ENCODE peak calls at places on chromosomes 5 and 9, in eight cellular contexts. P, M, Z, L, K, H, V and C are unnamed samples.

GRCh38 chr9:15403155-15403554 is 19.5 kb upstream of the SNAPC3 start:
- DNase-seq in P (no peak), M (no peak), Z (no peak), L (no peak), K (no peak), H (no peak), V (no peak), C (no peak)

GRCh38 chr5:32833127-32833526 is 122.0 kb downstream of the NPR3 start:
- DNase-seq in P (no peak), M (no peak), Z (no peak), L (no peak), K (no peak), H (no peak), V (no peak), C (no peak)

GRCh38 chr9:99720455-99721050 is 101.1 kb upstream of the NR4A3 start:
- DNase-seq in P (no peak), M (no peak), Z (no peak), L (no peak), K (no peak), H (no peak), V (peak; percentile 5), C (no peak)

GRCh38 chr9:125743687-125744428 is 3.3 kb upstream of the PBX3 start:
- DNase-seq in P (no peak), M (no peak), Z (no peak), L (no peak), K (no peak), H (no peak), V (no peak), C (no peak)

GRCh38 chr5:3602713-3603502 is 7.3 kb downstream of the IRX1 start:
- DNase-seq in P (no peak), M (peak; percentile 76), Z (no peak), L (no peak), K (no peak), H (no peak), V (peak; percentile 17), C (peak; percentile 57)

GRCh38 chr9:105439428-105439827 is 8.4 kb upstream of the FSD1L start:
- DNase-seq in P (no peak), M (no peak), Z (no peak), L (no peak), K (no peak), H (no peak), V (peak; percentile 80), C (no peak)

GRCh38 chr9:115590016-115590415 is 472.1 kb upstream of the TNC start:
- DNase-seq in P (no peak), M (no peak), Z (peak; percentile 31), L (peak; percentile 88), K (peak; percentile 66), H (peak; percentile 68), V (peak; percentile 97), C (no peak)

GRCh38 chr5:173327948-173328895 is at the start of gene STC2:
- DNase-seq in P (peak; percentile 50), M (peak; percentile 92), Z (no peak), L (no peak), K (peak; percentile 59), H (peak; percentile 70), V (peak; percentile 91), C (peak; percentile 79)

GRCh38 chr5:14937277-14937676 is 65.7 kb upstream of the ANKH start:
- DNase-seq in P (no peak), M (no peak), Z (no peak), L (no peak), K (no peak), H (no peak), V (no peak), C (no peak)

GRCh38 chr9:121772600-121773285 is 121.3 kb downstream of the DAB2IP start:
- DNase-seq in P (no peak), M (no peak), Z (no peak), L (no peak), K (no peak), H (no peak), V (no peak), C (no peak)

GRCh38 chr5:150312518-150312917 is 9.8 kb upstream of the ARSI start:
- DNase-seq in P (no peak), M (no peak), Z (no peak), L (no peak), K (no peak), H (no peak), V (no peak), C (no peak)

GRCh38 chr5:64766934-64767333 is 1.6 kb downstream of the SREK1IP1 start:
- DNase-seq in P (no peak), M (no peak), Z (no peak), L (no peak), K (no peak), H (no peak), V (no peak), C (no peak)

GRCh38 chr5:6573651-6574101 is 59.2 kb downstream of the NSUN2 start:
- DNase-seq in P (no peak), M (no peak), Z (no peak), L (no peak), K (no peak), H (no peak), V (no peak), C (no peak)

GRCh38 chr9:109052416-109052815 is 39.1 kb upstream of the CTNNAL1 start:
- DNase-seq in P (no peak), M (no peak), Z (no peak), L (no peak), K (no peak), H (peak; percentile 72), V (peak; percentile 75), C (no peak)

GRCh38 chr9:91515074-91515687 is 91.5 kb upstream of the NFIL3 start:
- DNase-seq in P (no peak), M (no peak), Z (peak; percentile 91), L (peak; percentile 79), K (peak; percentile 38), H (peak; percentile 63), V (peak; percentile 87), C (no peak)

GRCh38 chr5:23631283-23632045 is 124.1 kb downstream of the PRDM9 start:
- DNase-seq in P (no peak), M (no peak), Z (no peak), L (no peak), K (no peak), H (no peak), V (peak; percentile 95), C (no peak)

GRCh38 chr9:137797206-137798120 is 80.1 kb upstream of the CACNA1B start:
- DNase-seq in P (no peak), M (no peak), Z (no peak), L (no peak), K (no peak), H (no peak), V (no peak), C (no peak)

GRCh38 chr9:16884952-16885513 is 14.6 kb upstream of the BNC2 start:
- DNase-seq in P (peak; percentile 43), M (no peak), Z (no peak), L (peak; percentile 98), K (peak; percentile 98), H (peak; percentile 85), V (peak; percentile 57), C (no peak)

GRCh38 chr5:132849347-132849746 is 16.9 kb downstream of the GDF9 start:
- DNase-seq in P (no peak), M (no peak), Z (no peak), L (no peak), K (no peak), H (no peak), V (no peak), C (no peak)

DNA sequence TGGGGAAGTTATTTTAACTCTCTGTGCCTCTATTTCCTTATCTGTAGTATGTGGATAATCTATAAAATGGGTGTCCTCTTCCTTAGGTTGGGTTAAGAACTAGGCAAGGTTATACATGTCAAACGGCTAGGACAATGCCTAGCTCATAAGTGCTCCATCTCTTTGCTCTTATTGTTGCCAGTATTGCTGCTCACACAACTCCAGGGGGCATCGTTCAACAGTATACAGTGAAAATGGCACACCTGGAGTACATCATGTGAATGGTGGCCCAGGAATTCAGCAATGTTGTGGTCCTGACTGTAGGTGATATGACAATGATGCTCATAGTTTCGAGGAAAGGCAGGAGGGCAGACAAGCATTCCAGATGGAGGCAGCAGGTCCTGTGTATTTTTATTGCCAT is 30.1 kb downstream of the SLIT3 start:
- DNase-seq in P (no peak), M (no peak), Z (no peak), L (no peak), K (no peak), H (no peak), V (no peak), C (no peak)
- TF ChIP-seq CTCF in P (no peak), M (no peak), Z (no peak), L (no peak), K (peak; percentile 10), H (no peak), V (no peak), C (no peak)

GRCh38 chr9:132000659-132001058 is 79.0 kb downstream of the MED27 start:
- DNase-seq in P (no peak), M (no peak), Z (no peak), L (no peak), K (no peak), H (no peak), V (no peak), C (no peak)

GRCh38 chr9:132001550-132001949 is 78.1 kb downstream of the MED27 start:
- DNase-seq in P (no peak), M (no peak), Z (no peak), L (no peak), K (no peak), H (no peak), V (peak; percentile 54), C (no peak)

GRCh38 chr9:131997076-131997475 is 82.6 kb downstream of the MED27 start:
- DNase-seq in P (no peak), M (no peak), Z (no peak), L (no peak), K (no peak), H (no peak), V (no peak), C (no peak)

GRCh38 chr9:131997779-131998178 is 81.9 kb downstream of the MED27 start:
- DNase-seq in P (no peak), M (no peak), Z (no peak), L (no peak), K (no peak), H (no peak), V (peak; percentile 85), C (no peak)

GRCh38 chr9:131999692-132000551 is 79.7 kb downstream of the MED27 start:
- DNase-seq in P (no peak), M (no peak), Z (no peak), L (peak; percentile 45), K (peak; percentile 27), H (no peak), V (peak; percentile 68), C (no peak)
- TF ChIP-seq CTCF in P (no peak), M (no peak), Z (no peak), L (peak; percentile 41), K (no peak), H (no peak), V (peak; percentile 13), C (no peak)

GRCh38 chr9:128624566-128624965 is 32.1 kb downstream of the DYNC2I2 start:
- DNase-seq in P (no peak), M (no peak), Z (no peak), L (no peak), K (no peak), H (no peak), V (no peak), C (no peak)
- TF ChIP-seq CTCF in P (no peak), M (no peak), Z (no peak), L (no peak), K (no peak), H (no peak), V (no peak), C (no peak)

DNA sequence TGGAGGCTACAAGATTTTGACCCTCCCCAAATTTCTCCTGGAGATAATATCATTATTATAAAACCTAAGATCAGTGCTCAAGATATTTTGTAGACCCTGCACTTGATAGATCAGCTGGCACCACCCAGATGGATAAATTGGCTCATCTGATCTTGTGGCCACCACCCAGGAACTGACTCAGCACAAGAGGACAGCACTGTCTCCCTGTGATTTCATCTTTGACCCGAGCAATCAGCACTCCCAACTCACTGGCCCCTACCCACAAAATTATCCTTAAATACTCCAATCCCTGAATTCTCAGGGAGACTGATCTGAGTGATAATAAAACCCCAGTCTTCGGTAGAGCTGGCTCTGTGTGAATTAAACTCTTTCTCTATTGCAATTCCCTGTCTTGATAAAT is 34.5 kb upstream of the TENT2 start:
- DNase-seq in P (no peak), M (no peak), Z (no peak), L (no peak), K (no peak), H (no peak), V (no peak), C (no peak)
- TF ChIP-seq CTCF in P (no peak), M (no peak), Z (no peak), L (no peak), K (no peak), H (no peak), V (no peak), C (no peak)